ENCODE peak calls at places on chromosome 5, in four cellular contexts. K is heart left ventricle, Q is chondrocyte, C is AG09309. Y is an unnamed sample.

GRCh38 chr5:37553720-37554402 is 174.7 kb downstream of the WDR70 start:
- DNase-seq in K (no peak), Q (no peak), C (peak), Y (no peak)

GRCh38 chr5:80998590-80998979 is 38.4 kb downstream of the RASGRF2 start:
- DNase-seq in K (no peak), Q (no peak), C (no peak), Y (no peak)

GRCh38 chr5:62786099-62786498 is 207.5 kb downstream of the LRRC70 start:
- DNase-seq in K (no peak), Q (no peak), C (no peak), Y (no peak)

GRCh38 chr5:134547579-134547978 is 22.1 kb downstream of the JADE2 start:
- DNase-seq in K (no peak), Q (no peak), C (no peak), Y (no peak)

GRCh38 chr5:80653497-80653896 is 955 bp upstream of the MSH3 start:
- DNase-seq in K (no peak), Q (no peak), C (no peak), Y (no peak)

GRCh38 chr5:38660194-38660668 is 103.8 kb upstream of the LIFR start:
- DNase-seq in K (peak), Q (no peak), C (no peak), Y (peak)

GRCh38 chr5:38533286-38534121 is 22.9 kb downstream of the LIFR start:
- DNase-seq in K (no peak), Q (no peak), C (no peak), Y (no peak)

GRCh38 chr5:86129009-86129408 is 488.7 kb upstream of the COX7C start:
- DNase-seq in K (no peak), Q (no peak), C (no peak), Y (no peak)

GRCh38 chr5:60597570-60597969 is 102.4 kb downstream of the DEPDC1B start:
- DNase-seq in K (no peak), Q (no peak), C (no peak), Y (no peak)

GRCh38 chr5:91586232-91586631 is 203.1 kb upstream of the ARRDC3 start:
- DNase-seq in K (no peak), Q (no peak), C (no peak), Y (no peak)

GRCh38 chr5:125140855-125141254 is 394.4 kb upstream of the ZNF608 start:
- DNase-seq in K (peak), Q (no peak), C (peak), Y (no peak)

GRCh38 chr5:160894-161540 is 30.3 kb upstream of the LRRC14B start:
- DNase-seq in K (no peak), Q (peak), C (no peak), Y (no peak)

GRCh38 chr5:93596676-93597441 is 13.8 kb downstream of the NR2F1 start:
- DNase-seq in K (no peak), Q (no peak), C (no peak), Y (peak)

GRCh38 chr5:150278046-150278760 is 11.4 kb downstream of the CAMK2A start:
- DNase-seq in K (no peak), Q (no peak), C (no peak), Y (no peak)

GRCh38 chr5:66427043-66427442 is 169.2 kb upstream of the MAST4 start:
- DNase-seq in K (no peak), Q (no peak), C (no peak), Y (no peak)

GRCh38 chr5:635321-636055 is 23.3 kb downstream of the CEP72 start:
- DNase-seq in K (no peak), Q (peak), C (no peak), Y (no peak)

GRCh38 chr5:39588176-39588575 is 163.4 kb upstream of the DAB2 start:
- DNase-seq in K (no peak), Q (no peak), C (no peak), Y (no peak)

GRCh38 chr5:78521455-78521854 is 127.1 kb downstream of the LHFPL2 start:
- DNase-seq in K (no peak), Q (no peak), C (no peak), Y (no peak)

GRCh38 chr5:124103671-124104070 is 591.7 kb downstream of the CSNK1G3 start:
- DNase-seq in K (no peak), Q (no peak), C (no peak), Y (no peak)

GRCh38 chr5:6551287-6551954 is 81.4 kb downstream of the NSUN2 start:
- DNase-seq in K (no peak), Q (no peak), C (peak), Y (no peak)

DNA sequence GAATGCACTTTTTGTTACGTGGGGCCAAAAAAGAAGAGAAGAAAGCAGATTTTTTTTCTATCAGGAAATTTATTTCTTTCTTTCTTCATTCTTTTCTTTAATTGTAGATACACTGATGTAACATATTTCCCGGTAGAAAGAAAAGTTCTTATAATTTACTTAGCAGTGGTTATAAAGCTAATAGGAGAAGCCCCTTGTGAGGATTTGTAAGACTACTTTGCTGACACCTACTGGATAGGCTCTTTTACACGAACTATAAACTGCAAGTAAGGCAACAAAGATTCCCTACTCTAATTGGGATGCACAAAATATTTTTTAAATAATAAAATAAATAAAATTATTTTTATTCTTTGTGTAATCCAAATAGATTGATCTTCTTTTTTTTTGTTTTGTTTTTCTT is 284.4 kb downstream of the DNAH5 start:
- DNase-seq in K (no peak), Q (no peak), C (peak), Y (no peak)
- TF ChIP-seq CTCF in K (no peak), Q (no peak), C (no peak), Y (no peak)

DNA sequence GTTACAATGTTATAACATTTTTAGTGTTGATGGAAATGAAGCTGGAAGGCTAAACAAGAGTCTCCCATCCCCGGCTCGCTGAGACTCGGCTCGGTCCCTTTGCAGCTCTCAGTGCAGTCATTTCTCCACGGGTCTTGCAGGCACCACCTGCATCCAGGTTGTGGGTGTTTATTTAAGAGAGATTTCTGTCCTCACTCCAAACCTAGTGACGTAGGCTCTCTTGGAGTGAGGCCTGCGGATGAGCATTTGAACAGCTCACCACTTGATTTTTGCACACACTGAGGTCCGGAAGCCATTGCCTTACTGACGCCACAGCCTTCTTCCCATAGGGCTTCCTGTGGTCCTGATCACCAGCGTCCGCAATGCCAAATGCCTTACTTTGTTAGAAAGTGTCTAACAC is 197.7 kb upstream of the OTULINL start:
- DNase-seq in K (no peak), Q (no peak), C (no peak), Y (no peak)
- TF ChIP-seq CTCF in K (no peak), Q (no peak), C (no peak), Y (no peak)

GRCh38 chr5:27124590-27124989 is 86.2 kb upstream of the CDH9 start:
- DNase-seq in K (no peak), Q (no peak), C (no peak), Y (peak)
- TF ChIP-seq CTCF in K (peak), Q (peak), C (peak), Y (peak)

DNA sequence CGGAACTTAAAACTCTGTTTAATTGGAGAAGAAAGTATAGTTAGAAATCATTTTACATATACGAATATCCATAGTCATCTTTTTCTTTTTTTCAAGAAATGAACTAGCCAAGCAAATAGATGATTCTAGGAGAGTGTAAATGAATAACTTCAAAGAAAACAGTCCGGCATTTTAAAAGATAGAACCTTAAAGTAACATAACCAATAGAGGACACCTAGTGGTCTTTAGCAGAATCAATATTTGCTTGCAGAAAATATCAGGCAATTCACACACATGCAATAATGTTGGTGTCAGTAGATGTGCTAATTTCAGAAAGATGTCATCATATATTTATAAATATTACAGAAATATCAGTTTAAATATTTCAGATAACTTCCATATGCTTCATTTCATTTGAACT is 57.1 kb downstream of the HCN1 start:
- DNase-seq in K (no peak), Q (no peak), C (no peak), Y (no peak)
- TF ChIP-seq CTCF in K (peak), Q (peak), C (no peak), Y (peak)